ENCODE peak calls at places on chromosomes 5 and 9, in nine cellular contexts. P is stomach, M is spleen, B is heart left ventricle, R is A549, C is ovary, K is uterus, X is breast epithelium, Z is IMR-90. I is an unnamed sample. For H3K4me1, the result is how much of the 10 kb centered on the place peaks cover.

GRCh38 chr9:20312732-20313131 is 309.6 kb downstream of the MLLT3 start:
- DNase-seq in K (no peak), X (no peak), B (no peak), M (no peak), Z (peak), P (no peak), C (no peak), R (peak), I (no peak)

GRCh38 chr5:72280655-72281069 is 39.4 kb downstream of the MRPS27 start:
- DNase-seq in Z (peak), C (no peak), P (no peak), R (peak), M (no peak), X (no peak), B (no peak), K (no peak), I (peak)

GRCh38 chr9:38257626-38258215 is 134.8 kb upstream of the ALDH1B1 start:
- DNase-seq in X (no peak), Z (no peak), P (no peak), M (no peak), B (no peak), K (no peak), R (no peak), C (no peak), I (no peak)

GRCh38 chr5:6545036-6545693 is 87.7 kb downstream of the NSUN2 start:
- DNase-seq in M (no peak), C (no peak), X (no peak), K (no peak), R (no peak), P (no peak), Z (no peak), B (no peak), I (no peak)

GRCh38 chr9:131432597-131433301 is 38.9 kb downstream of the PRRC2B start:
- DNase-seq in R (no peak), P (no peak), Z (peak), K (no peak), X (no peak), C (no peak), B (no peak), M (peak), I (no peak)

GRCh38 chr5:29796018-29796417 is 1397.5 kb upstream of the CDH6 start:
- DNase-seq in R (no peak), P (no peak), C (no peak), B (no peak), Z (no peak), X (no peak), K (no peak), M (no peak), I (no peak)

GRCh38 chr5:62582198-62582597 is 3.6 kb downstream of the LRRC70 start:
- DNase-seq in Z (no peak), K (no peak), P (no peak), B (no peak), X (no peak), M (no peak), C (no peak), R (no peak), I (no peak)

GRCh38 chr5:148808864-148809642 is 17.4 kb upstream of the ADRB2 start:
- DNase-seq in C (no peak), P (no peak), R (no peak), K (no peak), Z (no peak), X (no peak), B (no peak), M (peak), I (no peak)

GRCh38 chr5:102681403-102681983 is 73.6 kb upstream of the PAM start:
- DNase-seq in B (peak), X (peak), C (peak), Z (peak), R (peak), P (peak), K (peak), M (no peak), I (peak)

GRCh38 chr5:60844429-60844890 is 391 bp upstream of the ELOVL7 start:
- DNase-seq in X (no peak), P (no peak), C (no peak), B (no peak), K (no peak), R (no peak), M (no peak), Z (peak), I (no peak)

GRCh38 chr5:54837939-54838457 is 147.4 kb downstream of the ESM1 start:
- DNase-seq in M (no peak), P (no peak), K (no peak), B (no peak), R (no peak), X (no peak), C (no peak), Z (peak), I (no peak)

GRCh38 chr9:114487607-114488300 is 17.5 kb downstream of the WHRN start:
- DNase-seq in Z (peak), P (peak), B (peak), K (no peak), C (no peak), M (peak), X (peak), R (peak), I (peak)

GRCh38 chr9:120985759-120986353 is 59.3 kb upstream of the TRAF1 start:
- DNase-seq in P (no peak), C (no peak), R (peak), Z (peak), B (peak), M (no peak), X (no peak), K (no peak), I (peak)

GRCh38 chr5:1007221-1007680 is 1.4 kb upstream of the NKD2 start:
- DNase-seq in R (no peak), X (peak), Z (no peak), K (peak), B (no peak), M (peak), P (peak), C (peak), I (no peak)

GRCh38 chr5:14728109-14728938 is 63.8 kb downstream of the OTULIN start:
- DNase-seq in C (no peak), P (no peak), B (no peak), R (no peak), X (no peak), Z (no peak), K (no peak), M (no peak), I (no peak)

GRCh38 chr5:65034029-65034781 is 265.5 kb downstream of the CWC27 start:
- DNase-seq in R (no peak), Z (no peak), M (peak), P (peak), C (no peak), X (no peak), K (no peak), B (no peak), I (peak)

GRCh38 chr5:67146574-67146973 is 50.0 kb downstream of the CD180 start:
- DNase-seq in P (no peak), M (no peak), X (no peak), K (no peak), Z (peak), C (no peak), B (no peak), R (no peak), I (no peak)

GRCh38 chr5:145936401-145937131 is at the start of gene SH3RF2:
- DNase-seq in M (no peak), P (peak), K (peak), C (no peak), Z (peak), X (peak), B (peak), R (peak), I (peak)

GRCh38 chr5:116303340-116303739 is 218.5 kb downstream of the COMMD10 start:
- DNase-seq in C (no peak), R (no peak), P (no peak), K (no peak), Z (no peak), M (no peak), B (no peak), X (no peak), I (no peak)

GRCh38 chr9:6739218-6739617 is 18.6 kb upstream of the KDM4C start:
- DNase-seq in C (no peak), M (no peak), B (no peak), Z (peak), P (no peak), R (peak), X (no peak), K (no peak), I (no peak)

GRCh38 chr9:96453625-96454024 is 3.7 kb downstream of the HABP4 start:
- DNase-seq in P (no peak), K (no peak), Z (peak), C (no peak), X (no peak), M (no peak), R (peak), B (peak), I (peak)

GRCh38 chr5:78795757-78796156 is 147.2 kb upstream of the LHFPL2 start:
- DNase-seq in M (no peak), K (no peak), X (no peak), P (no peak), B (no peak), Z (no peak), R (peak), C (no peak), I (no peak)

GRCh38 chr5:178762391-178762790 is 31.9 kb upstream of the ZNF354A start:
- DNase-seq in X (peak), P (no peak), Z (no peak), C (no peak), R (no peak), K (no peak), M (no peak), B (no peak), I (no peak)

GRCh38 chr5:151678146-151678545 is 8.6 kb downstream of the SPARC start:
- DNase-seq in B (peak), M (no peak), Z (peak), K (no peak), C (no peak), P (no peak), R (no peak), X (no peak), I (no peak)

GRCh38 chr9:32403567-32403966 is 19.1 kb downstream of the ACO1 start:
- DNase-seq in P (no peak), Z (peak), K (no peak), R (no peak), M (no peak), C (no peak), X (no peak), B (no peak), I (no peak)

GRCh38 chr5:111392181-111392580 is 120.2 kb downstream of the STARD4 start:
- DNase-seq in R (no peak), K (no peak), X (no peak), Z (no peak), M (no peak), C (no peak), P (no peak), B (no peak), I (no peak)

GRCh38 chr9:113538646-113539430 is 75.3 kb downstream of the RGS3 start:
- DNase-seq in K (no peak), P (no peak), X (no peak), R (no peak), B (no peak), M (peak), Z (no peak), C (no peak), I (no peak)

GRCh38 chr5:7857361-7857760 is 6.4 kb upstream of the CFAP90 start:
- DNase-seq in K (no peak), R (no peak), P (no peak), C (no peak), Z (no peak), X (no peak), M (no peak), B (no peak), I (no peak)

GRCh38 chr9:78788101-78788500 is 491.2 kb downstream of the PSAT1 start:
- DNase-seq in C (no peak), P (no peak), B (no peak), R (no peak), X (no peak), K (no peak), M (no peak), Z (peak), I (no peak)

GRCh38 chr5:162231522-162231921 is 163.9 kb downstream of the GABRG2 start:
- DNase-seq in X (no peak), K (no peak), R (no peak), C (no peak), P (no peak), Z (no peak), M (no peak), B (no peak), I (no peak)

GRCh38 chr5:164188733-164189148 is 683.3 kb downstream of the MAT2B start:
- DNase-seq in Z (no peak), R (no peak), X (no peak), B (peak), P (no peak), M (no peak), K (no peak), C (no peak), I (no peak)

GRCh38 chr5:148230240-148230639 is 8.1 kb upstream of the MARCOL start:
- DNase-seq in K (no peak), Z (no peak), R (no peak), B (no peak), P (no peak), M (no peak), C (no peak), X (no peak), I (no peak)

GRCh38 chr5:59161206-59162105 is 578.6 kb downstream of the RAB3C start:
- DNase-seq in Z (no peak), R (no peak), M (no peak), K (no peak), C (no peak), P (no peak), X (no peak), B (no peak), I (no peak)

DNA sequence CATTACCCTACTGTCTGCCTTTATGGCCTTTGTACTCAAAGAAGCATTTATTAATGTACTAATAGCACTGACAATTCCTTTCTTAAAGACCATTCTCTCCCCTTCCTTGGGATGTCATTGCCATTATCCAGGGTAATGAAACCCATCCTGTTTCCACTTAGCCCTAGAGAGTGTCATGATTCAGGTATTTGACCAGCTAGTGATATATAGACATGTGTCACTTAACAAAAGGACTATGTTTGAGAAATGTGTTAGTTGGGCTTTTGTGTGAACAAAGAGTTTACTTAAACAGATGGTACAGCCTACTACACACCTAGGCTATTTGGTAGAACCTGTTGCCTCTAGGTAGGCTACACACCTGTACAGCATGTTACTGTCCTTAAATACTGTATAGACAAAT is 2.0 kb downstream of the ATP6V0E1 start:
- DNase-seq in B (no peak), Z (no peak), R (no peak), M (no peak), P (no peak), K (no peak), X (no peak), C (no peak), I (no peak)
- H3K4me3 ChIP-seq in B (no peak), Z (peak), R (no peak), M (no peak), P (no peak), K (no peak), X (peak), C (no peak), I (no peak)

DNA sequence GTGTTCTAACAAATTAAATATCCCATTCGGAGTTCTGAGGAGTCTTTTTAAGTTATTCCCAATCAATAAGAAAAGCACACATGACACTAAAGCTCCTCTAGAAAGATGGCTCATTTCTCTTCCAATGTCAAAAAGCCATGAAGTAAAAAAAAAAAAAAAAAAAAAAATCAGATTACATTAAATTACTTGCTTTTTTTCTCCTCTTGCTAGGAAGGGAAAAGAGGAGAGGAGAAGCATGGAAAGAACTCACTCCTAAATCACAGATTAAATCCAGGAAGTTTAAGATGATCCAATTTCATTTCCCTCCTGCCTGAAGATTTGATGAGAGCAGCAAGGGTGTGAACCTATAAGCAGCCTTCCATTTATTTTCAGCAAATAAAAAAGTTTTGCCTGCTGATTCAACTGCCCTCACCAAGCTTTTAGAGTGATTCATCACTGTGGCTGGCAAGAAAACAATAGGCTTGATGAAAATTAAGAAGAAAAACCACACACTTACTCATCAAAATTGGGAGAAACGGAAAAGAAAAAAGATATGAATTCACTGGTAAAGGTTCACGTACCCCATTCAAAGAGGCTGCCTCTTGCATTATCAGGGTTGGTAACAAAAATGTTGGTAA is 19.7 kb downstream of the MYO10 start:
- DNase-seq in K (no peak), P (no peak), Z (peak), X (no peak), M (no peak), B (no peak), C (no peak), R (peak), I (no peak)
- H3K4me1 ChIP-seq in K (under half), P (half or more), Z (under half), X (under half), M (under half), B (under half), C (under half), R (half or more), I (under half)

GRCh38 chr9:72564517-72565281 is 43.3 kb downstream of the TMC1 start:
- DNase-seq in P (no peak), X (no peak), B (no peak), K (no peak), R (no peak), Z (no peak), C (no peak), M (no peak), I (no peak)
- TF ChIP-seq POLR2A in P (no peak), X (no peak), B (no peak), K (no peak), R (no peak), Z (no peak), C (no peak), M (no peak), I (no peak)

GRCh38 chr5:140574165-140574564 is 9.5 kb downstream of the SLC35A4 start:
- DNase-seq in C (no peak), B (no peak), R (peak), P (no peak), Z (peak), X (no peak), K (no peak), M (no peak), I (no peak)
- H3K4me3 ChIP-seq in C (no peak), B (no peak), R (no peak), P (no peak), Z (no peak), X (no peak), K (no peak), M (no peak), I (no peak)

I was measured in thyroid gland.